ENCODE peak calls at places on chromosomes 1 and 21, in five cellular contexts. V, D, A, K and B are unnamed samples.

GRCh38 chr1:21811875-21812305 is at the start of gene LDLRAD2:
- DNase-seq in K (no peak), A (no peak), V (no peak), D (no peak), B (no peak)

GRCh38 chr1:7669559-7670208 is 101.4 kb upstream of the VAMP3 start:
- DNase-seq in K (no peak), V (peak), A (no peak), D (peak), B (peak)

GRCh38 chr21:31707499-31707898 is 24.4 kb downstream of the SCAF4 start:
- DNase-seq in K (no peak), V (no peak), A (no peak), D (no peak), B (no peak)

GRCh38 chr21:28257276-28257675 is 735.4 kb downstream of the LTN1 start:
- DNase-seq in D (no peak), K (no peak), V (no peak), A (no peak), B (no peak)

GRCh38 chr1:246782120-246782900 is 58.1 kb downstream of the SCCPDH start:
- DNase-seq in A (no peak), K (peak), D (no peak), V (no peak), B (no peak)

GRCh38 chr21:45531393-45532215 is 10.6 kb downstream of the SLC19A1 start:
- DNase-seq in K (no peak), A (no peak), V (no peak), D (no peak), B (no peak)

GRCh38 chr1:187817782-187818181 is 989.0 kb downstream of the PLA2G4A start:
- DNase-seq in K (no peak), V (no peak), A (no peak), D (no peak), B (no peak)

GRCh38 chr1:47837866-47838561 is 159.2 kb downstream of the TRABD2B start:
- DNase-seq in K (no peak), A (no peak), V (no peak), D (no peak), B (no peak)

GRCh38 chr1:184658033-184658432 is 96.6 kb downstream of the EDEM3 start:
- DNase-seq in D (no peak), K (no peak), V (no peak), A (no peak), B (no peak)

GRCh38 chr1:93080424-93080823 is 1.3 kb downstream of the MTF2 start:
- DNase-seq in D (peak), V (no peak), A (peak), K (peak), B (no peak)

GRCh38 chr1:15923241-15923640 is 52.7 kb downstream of the ZBTB17 start:
- DNase-seq in A (no peak), V (no peak), D (no peak), K (no peak), B (no peak)

GRCh38 chr1:34478460-34479076 is 276.3 kb upstream of the GJB5 start:
- DNase-seq in K (no peak), V (no peak), D (no peak), A (no peak), B (no peak)

GRCh38 chr1:150512846-150513245 is 2.7 kb upstream of the FALEC start:
- DNase-seq in K (no peak), V (no peak), D (no peak), A (no peak), B (no peak)

GRCh38 chr1:116987256-116987555 is 14.4 kb upstream of the CD101 start:
- DNase-seq in D (no peak), K (no peak), A (no peak), V (no peak), B (no peak)

GRCh38 chr21:15422761-15423160 is 307.0 kb upstream of the USP25 start:
- DNase-seq in V (no peak), D (no peak), A (no peak), K (no peak), B (no peak)

GRCh38 chr1:152110860-152111514 is 4.3 kb downstream of the TCHH start:
- DNase-seq in V (no peak), A (no peak), K (no peak), D (peak), B (no peak)

GRCh38 chr1:2893473-2894120 is 92.1 kb upstream of the TTC34 start:
- DNase-seq in K (no peak), D (no peak), V (no peak), A (no peak), B (no peak)

GRCh38 chr1:55699151-55699695 is 484.1 kb upstream of the USP24 start:
- DNase-seq in V (no peak), K (no peak), D (peak), A (no peak), B (no peak)

GRCh38 chr1:199265319-199265718 is 626.5 kb downstream of the PTPRC start:
- DNase-seq in A (no peak), K (no peak), D (no peak), V (no peak), B (no peak)

GRCh38 chr1:51237714-51238403 is 1.8 kb downstream of the RNF11 start:
- DNase-seq in D (no peak), V (peak), K (no peak), A (no peak), B (no peak)

GRCh38 chr21:41926068-41926806 is 27.6 kb downstream of the C2CD2 start:
- DNase-seq in A (peak), K (peak), D (no peak), V (no peak), B (no peak)

GRCh38 chr1:34792868-34793727 is at the start of gene GJA4:
- DNase-seq in D (no peak), K (no peak), A (no peak), V (no peak), B (no peak)

GRCh38 chr1:218735436-218735835 is 390.3 kb downstream of the TGFB2 start:
- DNase-seq in A (no peak), V (no peak), D (no peak), K (no peak), B (no peak)

GRCh38 chr1:2170211-2170610 is 24.4 kb downstream of the FAAP20 start:
- DNase-seq in K (no peak), A (no peak), D (no peak), V (no peak), B (no peak)

GRCh38 chr21:36027352-36027751 is 33.0 kb downstream of the SETD4 start:
- DNase-seq in V (no peak), D (no peak), A (no peak), K (peak), B (no peak)

GRCh38 chr1:62457955-62458354 is 21.1 kb downstream of the USP1 start:
- DNase-seq in A (no peak), D (no peak), K (no peak), V (no peak), B (no peak)

GRCh38 chr1:239363920-239364319 is 22.4 kb upstream of the CHRM3 start:
- DNase-seq in K (no peak), V (no peak), A (no peak), D (no peak), B (no peak)

GRCh38 chr1:243421784-243422183 is 165.9 kb downstream of the SDCCAG8 start:
- DNase-seq in V (peak), K (peak), A (peak), D (peak), B (no peak)

GRCh38 chr21:17554619-17555472 is 42.0 kb downstream of the CXADR start:
- DNase-seq in V (peak), K (no peak), D (peak), A (no peak), B (peak)

GRCh38 chr21:44865561-44866280 is 7.8 kb downstream of the PTTG1IP start:
- DNase-seq in D (no peak), K (no peak), V (no peak), A (no peak), B (no peak)

GRCh38 chr1:155983191-155984023 is 5.1 kb upstream of the ARHGEF2 start:
- DNase-seq in D (peak), A (no peak), K (peak), V (peak), B (no peak)

GRCh38 chr1:84247425-84248220 is 53.9 kb upstream of the SAMD13 start:
- DNase-seq in K (peak), V (no peak), D (peak), A (peak), B (no peak)

GRCh38 chr1:113266788-113267187 is 123.5 kb upstream of the MAGI3 start:
- DNase-seq in A (no peak), D (no peak), K (no peak), V (no peak), B (no peak)

GRCh38 chr1:53589043-53589887 is 130.1 kb downstream of the DMRTB1 start:
- DNase-seq in D (no peak), K (no peak), V (no peak), A (no peak), B (no peak)